ENCODE peak calls at places on chromosomes 3 and 15, in eight cellular contexts. L, O, F, T, H, C, M and Y are unnamed samples.

GRCh38 chr3:61875976-61876671 is 314.8 kb downstream of the PTPRG start:
- DNase-seq in L (no peak), O (no peak), F (no peak), T (no peak), H (no peak), C (no peak), M (no peak), Y (no peak)

GRCh38 chr3:150333482-150333881 is 74.6 kb upstream of the TSC22D2 start:
- DNase-seq in L (no peak), O (no peak), F (no peak), T (no peak), H (no peak), C (no peak), M (no peak), Y (no peak)

GRCh38 chr3:102466001-102466400 is 31.2 kb downstream of the ZPLD1 start:
- DNase-seq in L (no peak), O (no peak), F (no peak), T (no peak), H (no peak), C (no peak), M (no peak), Y (no peak)

GRCh38 chr3:14457999-14458398 is 55.6 kb downstream of the SLC6A6 start:
- DNase-seq in L (no peak), O (no peak), F (no peak), T (peak; percentile 52), H (no peak), C (no peak), M (peak; percentile 53), Y (peak; percentile 68)

GRCh38 chr15:68055224-68055705 is 1.1 kb downstream of the PIAS1 start:
- DNase-seq in L (peak; percentile 16), O (no peak), F (no peak), T (no peak), H (peak; percentile 62), C (peak; percentile 76), M (peak; percentile 40), Y (peak; percentile 61)

GRCh38 chr3:12046406-12046805 is 42.2 kb downstream of the SYN2 start:
- DNase-seq in L (peak; percentile 59), O (no peak), F (peak; percentile 10), T (no peak), H (no peak), C (no peak), M (no peak), Y (peak; percentile 22)

GRCh38 chr15:69679623-69680228 is 227.1 kb downstream of the RPLP1 start:
- DNase-seq in L (no peak), O (no peak), F (no peak), T (no peak), H (no peak), C (peak; percentile 68), M (no peak), Y (no peak)

GRCh38 chr3:66304293-66304692 is 83.5 kb downstream of the SLC25A26 start:
- DNase-seq in L (no peak), O (no peak), F (no peak), T (no peak), H (no peak), C (no peak), M (no peak), Y (no peak)

GRCh38 chr15:68204361-68204760 is 771 bp downstream of the CALML4 start:
- DNase-seq in L (no peak), O (no peak), F (no peak), T (no peak), H (no peak), C (no peak), M (no peak), Y (no peak)

GRCh38 chr3:26714485-26714884 is 91.9 kb downstream of the LRRC3B start:
- DNase-seq in L (no peak), O (no peak), F (no peak), T (no peak), H (no peak), C (no peak), M (no peak), Y (no peak)

GRCh38 chr3:79018671-79019136 is 749.1 kb downstream of the ROBO1 start:
- DNase-seq in L (peak; percentile 43), O (peak; percentile 51), F (no peak), T (peak; percentile 65), H (peak; percentile 48), C (peak; percentile 55), M (peak; percentile 13), Y (peak; percentile 36)

GRCh38 chr15:76075060-76075459 is 15.3 kb downstream of the TMEM266 start:
- DNase-seq in L (no peak), O (no peak), F (no peak), T (no peak), H (no peak), C (no peak), M (no peak), Y (no peak)

GRCh38 chr3:177057768-177058167 is 139.5 kb downstream of the TBL1XR1 start:
- DNase-seq in L (no peak), O (no peak), F (no peak), T (no peak), H (no peak), C (peak; percentile 49), M (no peak), Y (no peak)

GRCh38 chr3:128503751-128504532 is 10.9 kb upstream of the GATA2 start:
- DNase-seq in L (no peak), O (no peak), F (no peak), T (no peak), H (no peak), C (no peak), M (no peak), Y (no peak)

GRCh38 chr15:57421110-57421509 is 44.8 kb downstream of the CGNL1 start:
- DNase-seq in L (no peak), O (no peak), F (no peak), T (no peak), H (no peak), C (no peak), M (no peak), Y (no peak)

GRCh38 chr3:14393440-14394111 is 8.8 kb upstream of the SLC6A6 start:
- DNase-seq in L (no peak), O (no peak), F (no peak), T (no peak), H (no peak), C (no peak), M (peak; percentile 50), Y (no peak)

GRCh38 chr15:66673410-66674322 is 28.4 kb upstream of the SMAD6 start:
- DNase-seq in L (no peak), O (no peak), F (peak; percentile 79), T (peak; percentile 95), H (no peak), C (peak; percentile 43), M (no peak), Y (peak; percentile 37)

GRCh38 chr3:159804726-159805410 is 183.8 kb upstream of the IL12A start:
- DNase-seq in L (peak; percentile 64), O (peak; percentile 78), F (peak; percentile 80), T (peak; percentile 70), H (peak; percentile 83), C (peak; percentile 73), M (peak; percentile 73), Y (peak; percentile 66)

GRCh38 chr3:51371943-51372557 is 13.0 kb upstream of the MANF start:
- DNase-seq in L (peak; percentile 16), O (peak; percentile 66), F (peak; percentile 56), T (peak; percentile 67), H (peak; percentile 46), C (peak; percentile 54), M (peak; percentile 61), Y (peak; percentile 81)

GRCh38 chr3:105984837-105985236 is 116.0 kb upstream of the CBLB start:
- DNase-seq in L (no peak), O (no peak), F (no peak), T (no peak), H (no peak), C (no peak), M (no peak), Y (no peak)

GRCh38 chr15:62958528-62958927 is 84.0 kb upstream of the TPM1 start:
- DNase-seq in L (peak; percentile 15), O (no peak), F (no peak), T (no peak), H (no peak), C (no peak), M (no peak), Y (no peak)

GRCh38 chr3:121660356-121661171 is at the start of gene HCLS1:
- DNase-seq in L (no peak), O (peak; percentile 50), F (no peak), T (no peak), H (no peak), C (peak; percentile 69), M (peak; percentile 41), Y (no peak)

GRCh38 chr3:22322861-22323260 is 571.9 kb upstream of the ZNF385D start:
- DNase-seq in L (no peak), O (no peak), F (no peak), T (no peak), H (no peak), C (no peak), M (no peak), Y (no peak)

GRCh38 chr3:43892061-43892460 is 201.3 kb downstream of the ABHD5 start:
- DNase-seq in L (no peak), O (no peak), F (no peak), T (no peak), H (no peak), C (no peak), M (no peak), Y (no peak)

GRCh38 chr3:12280333-12280732 is 8.5 kb upstream of the PPARG start:
- DNase-seq in L (no peak), O (no peak), F (no peak), T (no peak), H (no peak), C (no peak), M (no peak), Y (no peak)

GRCh38 chr3:188834349-188834748 is 337.4 kb upstream of the TPRG1 start:
- DNase-seq in L (no peak), O (no peak), F (no peak), T (no peak), H (no peak), C (no peak), M (no peak), Y (no peak)

GRCh38 chr3:172987268-172987667 is 153.8 kb downstream of the SPATA16 start:
- DNase-seq in L (no peak), O (no peak), F (peak; percentile 32), T (peak; percentile 28), H (no peak), C (no peak), M (no peak), Y (peak; percentile 28)

GRCh38 chr3:171622126-171622525 is 161.9 kb upstream of the TNIK start:
- DNase-seq in L (no peak), O (no peak), F (no peak), T (no peak), H (no peak), C (no peak), M (no peak), Y (no peak)

GRCh38 chr3:149813367-149814281 is 609 bp downstream of the RNF13 start:
- DNase-seq in L (peak; percentile 45), O (no peak), F (peak; percentile 18), T (peak; percentile 25), H (peak; percentile 71), C (peak; percentile 9), M (no peak), Y (peak; percentile 18)

GRCh38 chr15:48963524-48964113 is at the start of gene SHC4:
- DNase-seq in L (peak; percentile 23), O (peak; percentile 66), F (peak; percentile 58), T (peak; percentile 60), H (peak; percentile 44), C (peak; percentile 73), M (peak; percentile 61), Y (no peak)